ENCODE peak calls at places on chromosome 20, in eight cellular contexts. R is neural progenitor cell; S is upper lobe of right lung; P is pancreas; C is CD8-positive, alpha-beta memory T cell; A is left ventricle myocardium inferior; L is lung; O is cardiac muscle cell. G is an unnamed sample. For H3K4me1, the result is how much of the 10 kb centered on the place peaks cover.

GRCh38 chr20:694496-694895 is 18.9 kb upstream of the SCRT2 start:
- DNase-seq in R (no peak), C (no peak), A (no peak), O (no peak), L (no peak), S (no peak), P (no peak), G (no peak)

GRCh38 chr20:56575961-56576360 is 42.9 kb downstream of the FAM209B start:
- DNase-seq in P (no peak), L (no peak), R (no peak), A (no peak), C (no peak), O (no peak), S (no peak), G (no peak)

GRCh38 chr20:1711826-1712601 is 54.4 kb upstream of the SIRPG start:
- DNase-seq in P (no peak), C (no peak), L (peak), R (no peak), O (no peak), A (no peak), S (no peak), G (no peak)

GRCh38 chr20:38604873-38605303 is 3.3 kb downstream of the ARHGAP40 start:
- DNase-seq in O (no peak), A (no peak), C (no peak), R (no peak), L (no peak), S (no peak), P (no peak), G (no peak)

GRCh38 chr20:17295151-17295726 is 68.4 kb downstream of the PCSK2 start:
- DNase-seq in C (no peak), L (no peak), S (no peak), O (no peak), R (no peak), P (no peak), A (no peak), G (no peak)

GRCh38 chr20:58611236-58612020 is 39.7 kb upstream of the STX16 start:
- DNase-seq in A (no peak), O (no peak), P (no peak), C (no peak), R (no peak), S (no peak), L (no peak), G (no peak)

GRCh38 chr20:5797843-5798462 is 47.8 kb downstream of the SHLD1 start:
- DNase-seq in P (no peak), S (no peak), A (no peak), R (no peak), L (no peak), C (no peak), O (no peak), G (no peak)

GRCh38 chr20:57079016-57080005 is 187.1 kb downstream of the BMP7 start:
- DNase-seq in O (no peak), C (no peak), R (no peak), A (no peak), S (no peak), P (no peak), L (no peak), G (no peak)

GRCh38 chr20:63152322-63153253 is 63.3 kb downstream of the YTHDF1 start:
- DNase-seq in S (no peak), A (no peak), R (no peak), L (no peak), C (no peak), P (no peak), O (no peak), G (peak)

GRCh38 chr20:64157878-64158277 is 6.4 kb upstream of the MYT1 start:
- DNase-seq in S (no peak), R (no peak), C (no peak), P (no peak), L (no peak), A (no peak), O (no peak), G (no peak)

GRCh38 chr20:19274412-19275015 is 62.1 kb downstream of the SLC24A3 start:
- DNase-seq in S (no peak), C (no peak), O (no peak), A (peak), L (peak), P (no peak), R (no peak), G (peak)

GRCh38 chr20:19170148-19170547 is 42.3 kb upstream of the SLC24A3 start:
- DNase-seq in L (no peak), P (no peak), R (no peak), O (no peak), A (no peak), S (no peak), C (no peak), G (no peak)

GRCh38 chr20:63747622-63748355 is 8.2 kb downstream of the SLC2A4RG start:
- DNase-seq in P (no peak), A (no peak), O (no peak), L (no peak), C (no peak), S (no peak), R (no peak), G (no peak)

GRCh38 chr20:51692806-51693400 is 75.3 kb downstream of the ATP9A start:
- DNase-seq in C (no peak), R (no peak), A (no peak), L (no peak), S (no peak), P (no peak), O (no peak), G (no peak)

GRCh38 chr20:63662813-63663189 is 4.7 kb downstream of the RTEL1 start:
- DNase-seq in L (no peak), P (no peak), A (no peak), R (no peak), O (no peak), S (no peak), C (no peak), G (no peak)

DNA sequence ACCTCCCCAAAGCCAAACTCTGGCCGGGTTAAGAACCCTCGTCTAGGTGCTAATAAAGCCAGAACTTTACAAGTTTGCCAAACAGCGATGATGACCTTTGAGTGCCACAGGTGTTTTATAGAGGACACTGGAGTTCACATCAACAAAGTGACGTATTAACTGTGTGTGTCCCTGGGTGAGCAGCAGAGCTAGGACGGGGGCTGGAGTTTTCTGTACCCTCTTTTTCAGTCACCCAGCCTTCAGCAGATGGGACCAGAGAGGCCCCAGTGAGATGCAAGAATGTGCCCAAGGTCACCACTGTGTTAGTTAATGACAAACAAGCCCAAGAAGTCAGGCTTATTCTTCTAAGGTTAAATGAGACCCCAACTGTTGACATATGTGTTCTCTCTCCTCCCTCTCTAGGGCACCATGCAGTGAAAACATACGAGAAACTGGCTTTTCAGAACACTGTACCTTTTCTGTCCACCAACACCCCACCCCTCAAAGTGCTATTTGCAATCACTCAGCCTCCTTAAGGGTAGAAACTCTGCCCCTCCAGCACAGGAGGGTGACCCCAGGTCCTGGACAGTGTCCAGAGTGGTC is 5.3 kb downstream of the SDC4 start:
- DNase-seq in R (no peak), A (no peak), C (no peak), L (no peak), O (no peak), P (no peak), S (no peak), G (no peak)
- H3K4me1 ChIP-seq in R (half or more), A (half or more), C (under half), L (under half), O (half or more), P (under half), S (half or more), G (half or more)

DNA sequence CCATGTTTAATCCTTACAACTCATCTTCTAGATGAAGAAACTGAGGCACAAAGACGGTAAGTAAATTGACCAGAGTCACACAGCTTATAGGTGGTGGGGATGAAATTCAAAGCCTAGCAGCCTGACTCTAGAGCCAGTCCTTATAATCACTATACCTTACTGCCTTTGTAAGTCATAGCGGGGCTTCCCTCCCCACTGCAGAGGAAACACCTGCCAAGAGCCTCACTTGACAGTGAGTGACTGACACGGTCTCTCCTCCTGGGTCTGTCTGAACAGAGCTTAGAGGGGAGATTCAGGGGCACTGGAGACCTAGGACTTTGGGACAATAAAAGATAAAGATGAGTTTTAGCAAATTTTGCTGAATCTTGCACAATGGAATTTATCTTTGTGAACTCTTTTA is 12.8 kb downstream of the SUN5 start:
- DNase-seq in R (no peak), C (no peak), O (no peak), L (no peak), P (no peak), S (no peak), A (no peak), G (no peak)
- H3K4me1 ChIP-seq in R (under half), C (under half), O (under half), L (under half), P (under half), S (under half), A (under half), G (under half)

GRCh38 chr20:25859649-25860530 is 163.2 kb upstream of the ZNF337 start:
- DNase-seq in A (peak), C (peak), S (peak), P (peak), L (peak), R (peak), O (peak), G (peak)
- H3K4me1 ChIP-seq in A (half or more), C (under half), S (under half), P (under half), L (under half), R (under half), O (under half), G (under half)

GRCh38 chr20:53959849-53960585 is 110.4 kb downstream of the BCAS1 start:
- DNase-seq in P (no peak), S (no peak), A (peak), C (no peak), O (no peak), R (no peak), L (no peak), G (no peak)
- H3K4me1 ChIP-seq in P (under half), S (under half), A (under half), C (under half), O (under half), R (under half), L (under half), G (under half)

DNA sequence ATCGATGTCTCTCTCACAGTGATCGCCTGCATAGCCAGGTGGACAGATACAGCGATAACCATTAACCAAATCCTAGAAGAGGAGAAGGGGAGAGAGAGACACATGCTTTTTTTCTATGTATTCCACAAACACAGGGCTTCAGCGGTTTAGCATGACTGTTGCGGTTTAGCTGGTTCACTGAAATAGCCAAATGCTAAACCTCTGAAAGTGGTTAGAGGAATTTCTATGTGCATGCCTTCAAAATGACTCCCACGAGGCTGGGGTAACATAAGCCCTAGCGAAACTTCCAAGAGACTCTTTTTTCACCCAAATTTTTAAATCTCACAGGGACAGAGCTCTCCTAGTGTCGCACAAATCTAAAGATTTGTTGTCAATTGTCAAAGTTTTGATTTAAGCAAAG is 25.1 kb downstream of the JAG1 start:
- DNase-seq in R (no peak), C (no peak), A (no peak), L (no peak), P (no peak), O (no peak), S (no peak), G (no peak)
- H3K4me1 ChIP-seq in R (under half), C (under half), A (half or more), L (under half), P (under half), O (under half), S (under half), G (under half)

DNA sequence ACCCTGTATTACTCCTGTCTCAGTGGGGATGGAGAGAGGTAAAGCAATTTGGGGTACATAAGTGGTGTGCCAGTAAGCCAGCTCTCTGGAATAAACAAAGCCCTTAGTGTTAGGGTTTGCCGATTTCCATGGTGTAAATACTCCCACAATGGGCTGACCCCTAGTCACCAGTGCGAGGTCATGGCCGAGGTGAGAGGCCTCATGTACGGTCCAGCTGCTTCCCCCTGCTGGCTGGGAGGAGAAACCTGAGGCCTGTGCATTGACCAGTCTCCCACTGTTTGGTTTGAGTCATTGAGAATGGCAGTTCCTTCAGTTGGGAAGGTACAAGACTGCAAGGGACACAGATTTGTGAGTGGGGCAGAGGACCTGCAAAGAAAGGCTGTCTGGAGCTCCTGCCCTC is 382.0 kb downstream of the CDH26 start:
- DNase-seq in R (no peak), A (no peak), C (no peak), P (no peak), S (no peak), O (no peak), L (no peak), G (no peak)
- H3K4me1 ChIP-seq in R (under half), A (under half), C (under half), P (under half), S (under half), O (under half), L (under half), G (under half)